ENCODE peak calls at places on chromosomes 12 and 14, in eight cellular contexts. J is cardiac muscle cell, L is astrocyte of the spinal cord, W is GM12878, Z is fibroblast of villous mesenchyme, M is WTC11, V is prostate gland, C is epithelial cell of proximal tubule. Y is an unnamed sample.
A peak's percentile ranks its signal among the peaks of the same experiment; 100 is the strongest.

GRCh38 chr12:41418586-41418985 is 230.5 kb downstream of the PDZRN4 start:
- DNase-seq in J (no peak), Z (no peak), C (no peak), M (peak; percentile 10), L (no peak), V (no peak), W (no peak), Y (no peak)

GRCh38 chr12:72673853-72674252 is 401.7 kb downstream of the TRHDE start:
- DNase-seq in M (no peak), C (no peak), V (no peak), J (no peak), W (peak; percentile 3), L (no peak), Z (no peak), Y (no peak)

GRCh38 chr14:95294834-95295599 is 24.7 kb downstream of the CLMN start:
- DNase-seq in Z (no peak), C (no peak), J (no peak), V (no peak), M (no peak), L (peak; percentile 51), W (no peak), Y (no peak)

GRCh38 chr12:1533602-1534304 is 60.6 kb downstream of the FBXL14 start:
- DNase-seq in Z (no peak), J (peak; percentile 45), W (peak; percentile 77), C (no peak), V (no peak), L (peak; percentile 80), M (no peak), Y (peak; percentile 80)

GRCh38 chr12:68746572-68747180 is 700 bp downstream of the SLC35E3 start:
- DNase-seq in Z (peak; percentile 69), M (peak; percentile 22), L (peak; percentile 72), V (peak; percentile 42), C (peak; percentile 30), J (peak; percentile 67), W (peak; percentile 13), Y (peak; percentile 51)

GRCh38 chr14:53882684-53883083 is 73.9 kb downstream of the BMP4 start:
- DNase-seq in V (no peak), W (no peak), C (no peak), Z (peak; percentile 56), L (no peak), J (no peak), M (no peak), Y (no peak)

GRCh38 chr14:51883232-51883631 is 22.8 kb downstream of the GNG2 start:
- DNase-seq in M (no peak), J (no peak), L (no peak), V (no peak), W (no peak), C (no peak), Z (no peak), Y (no peak)

GRCh38 chr14:69610859-69611263 is 535 bp upstream of the SUSD6 start:
- DNase-seq in J (no peak), M (no peak), C (no peak), L (no peak), V (no peak), W (no peak), Z (no peak), Y (peak; percentile 15)

GRCh38 chr14:101506211-101506920 is 54.9 kb upstream of the DIO3 start:
- DNase-seq in W (no peak), J (no peak), M (no peak), C (no peak), L (no peak), V (no peak), Z (no peak), Y (no peak)

GRCh38 chr14:74647834-74648361 is 35.9 kb upstream of the LTBP2 start:
- DNase-seq in L (no peak), V (peak; percentile 19), Z (no peak), C (no peak), M (no peak), J (no peak), W (no peak), Y (no peak)

GRCh38 chr14:59768855-59769254 is 101.7 kb downstream of the RTN1 start:
- DNase-seq in W (no peak), C (no peak), L (peak; percentile 27), M (no peak), J (no peak), Z (no peak), V (no peak), Y (no peak)

GRCh38 chr12:104064842-104065441 is 611 bp downstream of the HCFC2 start:
- DNase-seq in Z (no peak), W (no peak), J (peak; percentile 63), M (no peak), L (peak; percentile 9), V (peak; percentile 12), C (no peak), Y (peak; percentile 21)

GRCh38 chr12:24014853-24015590 is 65.6 kb upstream of the SOX5 start:
- DNase-seq in W (no peak), Z (no peak), J (no peak), C (no peak), V (no peak), M (no peak), L (no peak), Y (no peak)

GRCh38 chr14:33126433-33126832 is 187.8 kb downstream of the NPAS3 start:
- DNase-seq in Z (no peak), C (no peak), W (no peak), L (no peak), J (no peak), M (no peak), V (no peak), Y (no peak)

GRCh38 chr14:64986578-64987571 is at the start of gene FNTB:
- DNase-seq in W (peak; percentile 94), Z (peak; percentile 97), C (peak; percentile 82), L (peak; percentile 98), V (peak; percentile 97), M (peak; percentile 96), J (peak; percentile 97), Y (peak; percentile 96)

GRCh38 chr12:11756022-11756421 is 106.5 kb downstream of the ETV6 start:
- DNase-seq in C (no peak), V (no peak), Z (no peak), L (no peak), J (no peak), W (no peak), M (no peak), Y (no peak)

GRCh38 chr14:100115726-100116125 is 43.7 kb downstream of the DEGS2 start:
- DNase-seq in W (no peak), L (no peak), V (no peak), M (no peak), Z (no peak), J (no peak), C (no peak), Y (no peak)

GRCh38 chr14:100114109-100114765 is 45.2 kb downstream of the DEGS2 start:
- DNase-seq in L (no peak), W (no peak), V (no peak), J (no peak), Z (no peak), M (no peak), C (no peak), Y (no peak)

GRCh38 chr14:100117026-100117425 is 42.4 kb downstream of the DEGS2 start:
- DNase-seq in L (no peak), Z (no peak), M (no peak), W (no peak), C (no peak), J (no peak), V (no peak), Y (no peak)

GRCh38 chr14:100116134-100116533 is 43.3 kb downstream of the DEGS2 start:
- DNase-seq in V (no peak), C (no peak), Z (no peak), J (no peak), M (no peak), L (no peak), W (no peak), Y (no peak)

GRCh38 chr14:100115236-100115635 is 44.2 kb downstream of the DEGS2 start:
- DNase-seq in V (no peak), M (no peak), J (no peak), L (no peak), Z (no peak), C (no peak), W (no peak), Y (no peak)
- TF ChIP-seq CTCF in V (no peak), M (no peak), J (no peak), L (no peak), Z (no peak), C (peak; percentile 9), W (no peak), Y (no peak)

DNA sequence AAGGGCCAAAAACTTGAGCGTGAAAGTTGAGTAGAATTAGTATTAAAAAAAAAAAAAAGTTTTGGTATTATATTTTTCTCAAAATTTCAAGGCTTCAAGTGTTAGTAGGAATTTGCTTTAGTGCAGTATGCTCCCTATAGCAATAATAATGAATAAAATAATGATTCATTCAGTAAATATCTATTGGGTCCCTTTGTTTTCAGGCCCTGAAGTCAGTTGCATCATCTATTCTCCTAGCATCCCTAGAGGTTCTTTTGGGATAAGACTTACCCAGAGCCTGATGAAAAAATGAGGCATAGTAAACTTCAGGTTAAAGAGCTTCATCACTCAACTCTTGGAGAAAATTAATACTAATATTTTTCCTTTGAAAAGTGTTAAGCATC is 1.1 kb downstream of the KMT5A start:
- DNase-seq in C (no peak), V (no peak), J (no peak), L (peak; percentile 55), M (no peak), Z (no peak), W (no peak), Y (no peak)
- TF ChIP-seq CTCF in C (no peak), V (no peak), J (no peak), L (no peak), M (no peak), Z (no peak), W (no peak), Y (no peak)

DNA sequence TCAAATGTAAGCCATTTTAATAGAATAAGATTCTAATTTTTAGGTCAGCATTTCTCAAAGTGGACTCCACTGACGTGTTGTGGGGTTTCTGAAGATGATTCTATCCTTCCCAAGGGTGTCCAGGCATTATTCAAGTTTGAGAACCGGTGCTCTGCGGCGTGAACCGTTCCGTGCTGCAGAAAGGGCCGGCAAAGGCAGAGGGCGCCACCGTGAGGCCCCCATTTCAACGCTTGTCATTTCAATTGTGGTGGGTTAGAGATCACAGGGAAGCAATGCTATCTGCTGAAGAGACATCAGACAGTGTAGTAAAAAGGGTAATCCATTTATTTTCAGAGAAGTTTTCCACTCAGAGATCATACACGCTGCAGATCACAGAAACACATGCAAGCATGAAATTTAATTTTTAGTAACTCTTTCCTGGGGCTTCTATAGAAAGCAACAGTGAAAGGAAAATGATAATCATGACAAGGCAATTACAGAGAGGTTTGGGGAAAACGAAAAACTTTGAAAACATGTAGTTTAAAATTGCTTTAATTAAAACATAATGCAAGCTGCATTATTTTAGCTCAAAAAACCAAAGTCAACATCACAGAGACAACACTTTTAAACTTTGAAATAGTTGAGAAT is 201.7 kb downstream of the EXOC5 start:
- DNase-seq in V (peak; percentile 18), L (peak; percentile 7), W (no peak), C (no peak), M (peak; percentile 80), Z (peak; percentile 11), J (peak; percentile 68), Y (peak; percentile 69)
- TF ChIP-seq CTCF in V (peak; percentile 34), L (peak; percentile 63), W (peak; percentile 77), C (peak; percentile 85), M (peak; percentile 44), Z (peak; percentile 63), J (peak; percentile 65), Y (peak; percentile 65)

DNA sequence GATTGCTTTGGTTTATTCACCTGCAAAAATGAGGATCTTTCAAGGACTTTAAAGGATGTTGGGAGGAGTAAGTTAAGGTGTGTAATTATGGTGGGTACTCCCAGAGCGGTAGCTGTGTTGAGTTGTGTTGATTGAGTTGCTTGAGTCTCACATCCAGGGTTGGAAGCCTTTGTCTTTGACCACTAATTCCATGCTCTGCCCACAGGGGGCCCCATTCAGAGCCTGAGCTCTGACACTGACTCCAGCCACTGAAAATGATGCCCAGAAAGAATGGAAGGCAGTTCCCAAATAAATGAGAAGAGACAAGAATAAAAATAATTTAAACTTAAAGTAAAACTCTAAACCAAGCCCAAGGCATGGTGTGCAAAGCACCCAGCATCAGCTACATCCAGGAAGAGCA is 237.4 kb upstream of the PWP1 start:
- DNase-seq in J (no peak), Z (no peak), V (no peak), W (no peak), C (no peak), M (peak; percentile 67), L (no peak), Y (peak; percentile 9)
- TF ChIP-seq CTCF in J (peak; percentile 51), Z (peak; percentile 42), V (no peak), W (peak; percentile 36), C (peak; percentile 68), M (no peak), L (peak; percentile 59), Y (no peak)

Y was measured in activated CD8-positive, alpha-beta T cell treated with anti-CD3 and anti-CD28 coated beads for 36 hours.